ENCODE peak calls at places on chromosomes 7 and 10, in six cellular contexts. Y is AG10803, K is choroid plexus epithelial cell, S is fibroblast of mammary gland, W is left lung, P is GM23338. G is an unnamed sample.

GRCh38 chr7:155973451-155973997 is 161.3 kb upstream of the SHH start:
- DNase-seq in Y (no peak), K (no peak), S (no peak), W (peak), P (no peak), G (no peak)

GRCh38 chr10:126872768-126873167 is 32.5 kb upstream of the DOCK1 start:
- DNase-seq in Y (no peak), K (peak), S (peak), W (no peak), P (peak), G (no peak)

GRCh38 chr7:155815332-155816191 is 3.3 kb upstream of the SHH start:
- DNase-seq in Y (peak), K (peak), S (peak), W (peak), P (peak), G (peak)

GRCh38 chr7:1674161-1675035 is 4.3 kb downstream of the ELFN1 start:
- DNase-seq in Y (no peak), K (no peak), S (no peak), W (peak), P (no peak), G (peak)

GRCh38 chr10:35050556-35050955 is 39.6 kb downstream of the CUL2 start:
- DNase-seq in Y (no peak), K (no peak), S (no peak), W (no peak), P (no peak), G (no peak)

GRCh38 chr10:107544706-107545520 is 380.4 kb upstream of the SORCS1 start:
- DNase-seq in Y (no peak), K (peak), S (no peak), W (peak), P (peak), G (peak)

GRCh38 chr10:33612116-33612515 is 277.6 kb upstream of the NRP1 start:
- DNase-seq in Y (peak), K (peak), S (peak), W (no peak), P (no peak), G (no peak)

GRCh38 chr7:34762769-34763168 is 104.8 kb downstream of the NPSR1 start:
- DNase-seq in Y (no peak), K (peak), S (peak), W (no peak), P (no peak), G (no peak)

GRCh38 chr7:149547126-149547525 is 49.5 kb upstream of the ZNF746 start:
- DNase-seq in Y (no peak), K (no peak), S (no peak), W (no peak), P (peak), G (no peak)

GRCh38 chr10:93701903-93702277 is 502 bp downstream of the FRA10AC1 start:
- DNase-seq in Y (peak), K (peak), S (peak), W (no peak), P (peak), G (no peak)

GRCh38 chr10:96410296-96410695 is 51.5 kb upstream of the OPALIN start:
- DNase-seq in Y (no peak), K (no peak), S (no peak), W (no peak), P (no peak), G (no peak)

GRCh38 chr7:69823151-69823744 is 225.0 kb downstream of the AUTS2 start:
- DNase-seq in Y (no peak), K (no peak), S (no peak), W (no peak), P (no peak), G (no peak)

GRCh38 chr10:44939691-44940401 is 19.8 kb upstream of the RASSF4 start:
- DNase-seq in Y (no peak), K (peak), S (peak), W (no peak), P (no peak), G (no peak)

GRCh38 chr7:131574741-131575140 is 18.3 kb upstream of the PODXL start:
- DNase-seq in Y (peak), K (peak), S (peak), W (no peak), P (no peak), G (no peak)

GRCh38 chr10:36801660-36802059 is 323.7 kb upstream of the ANKRD30A start:
- DNase-seq in Y (no peak), K (peak), S (peak), W (no peak), P (no peak), G (no peak)

GRCh38 chr10:85139124-85139523 is 810.7 kb downstream of the CCSER2 start:
- DNase-seq in Y (no peak), K (no peak), S (no peak), W (no peak), P (no peak), G (peak)

GRCh38 chr10:15352201-15352600 is 18.9 kb downstream of the FAM171A1 start:
- DNase-seq in Y (no peak), K (no peak), S (no peak), W (no peak), P (no peak), G (no peak)

GRCh38 chr7:131108212-131108980 is 219.3 kb upstream of the MKLN1 start:
- DNase-seq in Y (peak), K (peak), S (peak), W (peak), P (no peak), G (no peak)

GRCh38 chr7:44384586-44385383 is 59.4 kb upstream of the CAMK2B start:
- DNase-seq in Y (no peak), K (no peak), S (no peak), W (peak), P (no peak), G (no peak)

GRCh38 chr10:11678074-11678793 is 63.9 kb upstream of the ECHDC3 start:
- DNase-seq in Y (peak), K (peak), S (peak), W (no peak), P (no peak), G (no peak)

GRCh38 chr10:67884842-67885680 is 605 bp downstream of the SIRT1 start:
- DNase-seq in Y (peak), K (peak), S (peak), W (peak), P (peak), G (peak)

GRCh38 chr10:125002044-125002422 is 60.1 kb downstream of the ZRANB1 start:
- DNase-seq in Y (no peak), K (no peak), S (no peak), W (no peak), P (no peak), G (peak)

GRCh38 chr7:75624134-75624832 is 114.5 kb downstream of the HIP1 start:
- DNase-seq in Y (peak), K (peak), S (peak), W (peak), P (no peak), G (peak)

GRCh38 chr7:107372298-107372697 is 97.6 kb upstream of the GPR22 start:
- DNase-seq in Y (peak), K (peak), S (peak), W (no peak), P (no peak), G (no peak)

GRCh38 chr7:148979827-148980226 is 48.5 kb downstream of the PDIA4 start:
- DNase-seq in Y (no peak), K (no peak), S (no peak), W (no peak), P (no peak), G (no peak)

GRCh38 chr10:62166331-62167154 is 102.1 kb downstream of the RTKN2 start:
- DNase-seq in Y (peak), K (peak), S (peak), W (no peak), P (no peak), G (no peak)

GRCh38 chr10:96570512-96570911 is 16.3 kb downstream of the TM9SF3 start:
- DNase-seq in Y (peak), K (no peak), S (no peak), W (no peak), P (no peak), G (no peak)

GRCh38 chr7:142669074-142669654 is 80.1 kb upstream of the PRSS1 start:
- DNase-seq in Y (peak), K (peak), S (peak), W (no peak), P (peak), G (no peak)

GRCh38 chr7:35975851-35976454 is 175.1 kb downstream of the SEPTIN7 start:
- DNase-seq in Y (peak), K (peak), S (peak), W (no peak), P (peak), G (no peak)

GRCh38 chr7:47846117-47846836 is 102.0 kb downstream of the PKD1L1 start:
- DNase-seq in Y (peak), K (peak), S (peak), W (no peak), P (no peak), G (no peak)

GRCh38 chr7:33640732-33641131 is 264.6 kb upstream of the BMPER start:
- DNase-seq in Y (peak), K (no peak), S (peak), W (no peak), P (no peak), G (no peak)

DNA sequence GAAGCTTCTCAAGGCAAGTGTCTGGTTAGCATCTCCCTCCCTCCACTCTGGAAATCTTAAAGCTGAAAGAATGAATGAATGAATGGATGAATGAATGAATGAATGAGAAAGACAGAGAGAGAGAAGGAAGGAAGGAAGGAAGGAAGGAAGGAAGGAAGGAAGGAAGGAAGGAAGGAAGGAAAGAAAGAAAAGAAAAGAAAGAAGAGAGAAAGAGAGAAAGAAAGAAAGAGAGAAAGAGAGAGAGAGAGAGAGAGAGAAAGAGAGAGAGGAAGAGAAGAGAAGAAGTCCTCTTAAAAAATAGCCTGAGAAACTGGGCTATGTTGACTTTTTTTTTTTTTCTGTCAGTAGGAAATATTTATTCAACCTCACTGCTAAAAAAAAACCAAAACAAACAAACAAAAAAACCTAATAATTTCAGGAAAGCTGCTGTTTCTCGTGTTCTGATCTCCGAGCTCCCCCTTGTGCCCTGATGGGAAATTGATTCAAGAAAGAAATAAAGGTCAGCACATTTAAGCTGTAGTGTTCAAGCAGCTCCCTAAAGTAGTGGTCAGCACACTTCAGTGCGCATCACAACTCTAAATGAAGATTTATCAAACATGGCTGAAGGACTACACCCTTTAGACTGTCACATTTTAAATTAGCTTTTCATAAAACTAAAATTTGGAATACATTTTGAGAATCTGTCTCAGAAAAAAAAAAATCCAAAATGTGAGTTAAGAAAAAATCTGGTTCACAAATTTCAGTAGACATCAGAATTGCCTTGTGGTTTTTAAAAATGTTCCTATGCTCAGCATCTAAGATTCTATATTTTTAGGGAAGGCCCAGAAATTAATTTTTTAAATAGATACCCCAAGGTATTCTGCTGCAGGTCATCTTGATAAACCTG is 154.3 kb downstream of the ELAPOR2 start:
- DNase-seq in Y (peak), K (peak), S (peak), W (no peak), P (peak), G (no peak)
- TF ChIP-seq CTCF in Y (peak), K (peak), S (peak), W (no peak), P (peak), G (peak)

GRCh38 chr7:66100408-66101050 is 14.1 kb upstream of the CRCP start:
- DNase-seq in Y (no peak), K (no peak), S (no peak), W (no peak), P (no peak), G (no peak)
- H3K4me3 ChIP-seq in Y (peak), K (peak), S (peak), W (peak), P (peak), G (peak)

DNA sequence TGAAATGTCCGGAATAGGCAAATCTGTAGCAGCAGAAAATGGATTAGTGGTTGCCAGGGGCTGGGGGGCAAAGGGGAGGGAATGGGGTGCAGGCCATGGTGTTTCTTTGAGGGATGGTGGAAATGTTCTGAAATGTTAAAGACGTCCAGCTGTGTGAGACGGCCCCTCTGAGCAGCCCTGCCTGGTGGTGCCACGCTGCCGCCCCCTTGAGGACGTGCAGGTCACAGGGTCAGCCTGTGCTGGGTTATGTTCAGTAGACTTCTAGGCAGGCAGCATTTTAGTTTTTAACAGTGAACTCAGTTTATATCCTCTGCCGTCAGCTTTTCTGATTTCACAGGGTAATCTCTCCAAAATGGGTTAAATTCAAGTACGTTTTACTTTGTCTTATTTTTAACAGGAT is 9.4 kb downstream of the NUB1 start:
- DNase-seq in Y (no peak), K (no peak), S (no peak), W (no peak), P (peak), G (no peak)
- TF ChIP-seq CTCF in Y (no peak), K (no peak), S (peak), W (no peak), P (peak), G (no peak)

GRCh38 chr7:101125989-101126650 is 784 bp upstream of the SERPINE1 start:
- DNase-seq in Y (peak), K (peak), S (peak), W (peak), P (no peak), G (peak)

GRCh38 chr7:101128040-101128834 is 1.3 kb downstream of the SERPINE1 start:
- DNase-seq in Y (no peak), K (peak), S (no peak), W (no peak), P (no peak), G (no peak)

GRCh38 chr7:101127460-101128039 is 646 bp downstream of the SERPINE1 start:
- DNase-seq in Y (no peak), K (no peak), S (no peak), W (no peak), P (no peak), G (no peak)

GRCh38 chr7:101124376-101125056 is 2.4 kb upstream of the SERPINE1 start:
- DNase-seq in Y (peak), K (peak), S (peak), W (no peak), P (no peak), G (no peak)

DNA sequence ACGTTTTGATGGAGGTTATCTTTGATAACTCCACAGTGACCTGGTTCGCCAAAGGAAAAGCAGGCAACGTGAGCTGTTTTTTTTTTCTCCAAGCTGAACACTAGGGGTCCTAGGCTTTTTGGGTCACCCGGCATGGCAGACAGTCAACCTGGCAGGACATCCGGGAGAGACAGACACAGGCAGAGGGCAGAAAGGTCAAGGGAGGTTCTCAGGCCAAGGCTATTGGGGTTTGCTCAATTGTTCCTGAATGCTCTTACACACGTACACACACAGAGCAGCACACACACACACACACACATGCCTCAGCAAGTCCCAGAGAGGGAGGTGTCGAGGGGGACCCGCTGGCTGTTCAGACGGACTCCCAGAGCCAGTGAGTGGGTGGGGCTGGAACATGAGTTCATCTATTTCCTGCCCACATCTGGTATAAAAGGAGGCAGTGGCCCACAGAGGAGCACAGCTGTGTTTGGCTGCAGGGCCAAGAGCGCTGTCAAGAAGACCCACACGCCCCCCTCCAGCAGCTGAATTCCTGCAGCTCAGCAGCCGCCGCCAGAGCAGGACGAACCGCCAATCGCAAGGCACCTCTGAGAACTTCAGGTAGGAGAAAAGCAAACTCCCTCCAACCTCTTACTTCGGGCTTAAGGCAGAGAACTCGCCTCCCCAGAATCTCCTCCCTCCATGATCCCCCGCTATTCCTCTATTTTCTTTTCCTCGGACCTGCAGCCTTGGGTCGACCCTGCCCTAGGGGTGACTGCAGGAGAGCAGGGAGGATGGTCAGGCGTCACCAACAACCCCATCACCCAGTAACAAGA is at the start of gene SERPINE1:
- DNase-seq in Y (peak), K (peak), S (peak), W (peak), P (peak), G (peak)
- H3K4me3 ChIP-seq in Y (peak), K (peak), S (peak), W (peak), P (peak), G (peak)

GRCh38 chr10:128173383-128173782 is 47.2 kb upstream of the MKI67 start:
- DNase-seq in Y (peak), K (peak), S (peak), W (no peak), P (no peak), G (no peak)

GRCh38 chr10:128180843-128181242 is 54.6 kb upstream of the MKI67 start:
- DNase-seq in Y (no peak), K (no peak), S (no peak), W (no peak), P (no peak), G (no peak)

GRCh38 chr10:128172756-128173155 is 46.5 kb upstream of the MKI67 start:
- DNase-seq in Y (no peak), K (no peak), S (no peak), W (no peak), P (no peak), G (no peak)

GRCh38 chr10:128174581-128175559 is 48.6 kb upstream of the MKI67 start:
- DNase-seq in Y (no peak), K (no peak), S (no peak), W (no peak), P (peak), G (no peak)

DNA sequence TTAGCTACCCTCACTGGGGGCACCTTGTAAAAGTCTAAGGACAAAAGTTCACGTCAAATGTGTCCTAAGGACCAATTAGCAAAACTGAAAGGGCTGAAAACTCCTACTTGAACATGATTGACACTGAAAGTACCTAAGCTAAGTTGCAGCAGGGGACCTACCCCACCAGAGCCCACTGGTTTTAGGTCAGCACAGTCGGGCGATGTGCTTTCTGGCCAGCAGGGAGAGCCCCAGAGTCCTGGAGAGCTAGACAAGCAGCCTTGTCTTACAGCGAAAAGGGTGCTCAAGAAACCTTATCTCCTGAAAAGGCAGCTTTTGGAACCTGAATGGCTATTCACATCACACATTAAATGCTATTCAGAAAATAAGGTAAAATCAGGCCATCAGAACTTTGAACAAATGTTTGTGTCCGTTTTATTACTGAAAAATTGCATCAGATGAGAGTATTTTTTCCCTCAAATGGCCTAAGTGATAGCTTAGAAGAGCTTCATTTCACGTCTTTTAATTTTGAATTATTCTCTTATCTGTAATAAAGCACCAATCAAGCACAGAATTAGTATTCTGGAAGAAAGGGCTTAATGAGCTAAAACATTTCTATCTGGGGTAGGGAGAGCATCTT is 52.2 kb upstream of the MKI67 start:
- DNase-seq in Y (peak), K (peak), S (peak), W (no peak), P (peak), G (no peak)
- TF ChIP-seq CTCF in Y (peak), K (peak), S (peak), W (peak), P (peak), G (peak)

DNA sequence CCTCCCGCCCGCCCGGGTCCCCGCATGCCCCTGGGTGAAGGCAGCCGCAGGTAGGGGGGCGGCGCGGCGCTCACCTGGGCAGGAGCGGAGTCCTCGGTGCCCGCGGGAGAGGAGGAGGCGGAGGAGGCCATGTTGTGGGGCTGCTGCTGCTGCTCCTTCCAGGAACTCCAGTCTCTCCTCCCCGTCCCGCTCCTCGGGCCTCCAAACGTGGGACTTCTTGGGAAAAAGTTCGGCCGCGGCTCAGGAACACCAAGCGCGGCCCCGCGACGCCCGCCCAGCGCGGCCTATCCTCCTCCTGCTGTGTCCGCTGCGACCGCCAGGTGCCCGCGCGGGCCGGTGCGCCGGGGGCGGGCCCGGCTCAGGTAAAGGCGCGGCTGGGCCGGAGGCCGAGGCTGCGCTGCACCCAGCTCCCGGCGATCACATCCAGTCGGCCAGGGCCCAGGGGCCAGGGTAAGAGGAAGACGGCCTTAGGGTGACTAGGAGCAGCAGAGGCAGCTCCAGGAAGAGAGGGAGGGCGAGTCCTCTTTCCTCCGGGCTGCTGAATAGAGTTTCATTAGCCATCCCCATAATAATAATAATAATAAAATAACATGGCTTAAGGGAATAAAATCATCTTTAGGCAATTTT is 45.0 kb upstream of the CDK1 start:
- DNase-seq in Y (no peak), K (no peak), S (no peak), W (peak), P (peak), G (peak)
- H3K4me3 ChIP-seq in Y (peak), K (peak), S (peak), W (peak), P (peak), G (peak)